ENCODE peak calls at places on chromosomes 11 and 22, in nine cellular contexts. F is NCI-H2081; A is RWPE1; N is amniotic epithelial cell; I is G401; D is LoVo; M is activated naive CD4-positive, alpha-beta T cell treated with anti-CD3 and anti-CD28 coated beads, Interleukin-2, amount 10 ng/mL, durations not matched to agents 7 days and 5 days; Y is stimulated activated CD8-positive, alpha-beta memory T cell treated with anti-CD3 and anti-CD28 coated beads, Interleukin-15, amount 100 ng/mL, for 4 hours; E is RPMI8226. B is an unnamed sample.

GRCh38 chr11:77375114-77375513 is 73.6 kb upstream of the GDPD4 start:
- DNase-seq in F (no peak), A (no peak), N (no peak), I (no peak), D (no peak), M (no peak), Y (no peak), E (no peak), B (peak; percentile 24)

GRCh38 chr11:94521684-94522083 is 9.4 kb downstream of the C11orf97 start:
- DNase-seq in F (no peak), A (no peak), N (peak; percentile 20), I (peak; percentile 15), D (no peak), M (no peak), Y (no peak), E (no peak), B (peak; percentile 24)

GRCh38 chr22:18044548-18045271 is 20.3 kb upstream of the MICAL3 start:
- DNase-seq in F (peak; percentile 85), A (no peak), N (no peak), I (no peak), D (no peak), M (no peak), Y (no peak), E (no peak), B (no peak)

GRCh38 chr22:35341090-35341874 is 39.6 kb upstream of the HMOX1 start:
- DNase-seq in F (no peak), A (no peak), N (no peak), I (no peak), D (no peak), M (no peak), Y (no peak), E (no peak), B (no peak)

GRCh38 chr22:37571992-37572373 is 7.9 kb downstream of the LGALS2 start:
- DNase-seq in F (no peak), A (no peak), N (no peak), I (no peak), D (no peak), M (no peak), Y (no peak), E (no peak), B (no peak)

GRCh38 chr11:118380571-118380970 is 20.8 kb upstream of the ATP5MG start:
- DNase-seq in F (no peak), A (peak; percentile 72), N (peak; percentile 14), I (no peak), D (no peak), M (no peak), Y (no peak), E (no peak), B (peak; percentile 94)

GRCh38 chr11:64239662-64240466 is 1.0 kb upstream of the FKBP2 start:
- DNase-seq in F (no peak), A (no peak), N (no peak), I (no peak), D (no peak), M (no peak), Y (no peak), E (no peak), B (no peak)

GRCh38 chr11:109864161-109864661 is 229.0 kb upstream of the ZC3H12C start:
- DNase-seq in F (no peak), A (no peak), N (peak; percentile 10), I (no peak), D (no peak), M (no peak), Y (no peak), E (no peak), B (no peak)

GRCh38 chr11:833114-833791 is 501 bp downstream of the CD151 start:
- DNase-seq in F (no peak), A (no peak), N (peak; percentile 41), I (no peak), D (peak; percentile 51), M (peak; percentile 57), Y (no peak), E (peak; percentile 60), B (peak; percentile 61)

GRCh38 chr22:50105529-50106100 is 15.8 kb downstream of the MOV10L1 start:
- DNase-seq in F (no peak), A (peak; percentile 36), N (peak; percentile 55), I (no peak), D (no peak), M (peak; percentile 56), Y (no peak), E (peak; percentile 88), B (peak; percentile 90)

GRCh38 chr11:16511109-16511806 is 154.9 kb upstream of the SOX6 start:
- DNase-seq in F (no peak), A (peak; percentile 46), N (peak; percentile 92), I (no peak), D (no peak), M (no peak), Y (no peak), E (no peak), B (peak; percentile 93)

GRCh38 chr11:71481101-71481960 is 28.3 kb downstream of the NADSYN1 start:
- DNase-seq in F (no peak), A (no peak), N (no peak), I (no peak), D (no peak), M (no peak), Y (no peak), E (no peak), B (peak; percentile 67)

GRCh38 chr11:112652786-112653390 is 308.3 kb upstream of the NCAM1 start:
- DNase-seq in F (no peak), A (peak; percentile 27), N (peak; percentile 41), I (no peak), D (no peak), M (no peak), Y (no peak), E (no peak), B (peak; percentile 71)

GRCh38 chr11:96038046-96038445 is 114.1 kb upstream of the MTMR2 start:
- DNase-seq in F (no peak), A (no peak), N (peak; percentile 57), I (no peak), D (no peak), M (no peak), Y (no peak), E (no peak), B (peak; percentile 40)

GRCh38 chr11:22702022-22702421 is 35.6 kb downstream of the GAS2 start:
- DNase-seq in F (no peak), A (no peak), N (no peak), I (no peak), D (no peak), M (no peak), Y (no peak), E (no peak), B (no peak)

GRCh38 chr11:116665523-116665922 is 107.3 kb downstream of the BUD13 start:
- DNase-seq in F (no peak), A (no peak), N (no peak), I (no peak), D (no peak), M (no peak), Y (no peak), E (no peak), B (no peak)

GRCh38 chr11:57499413-57499982 is 16.0 kb downstream of the SLC43A1 start:
- DNase-seq in F (no peak), A (peak; percentile 99), N (peak; percentile 85), I (peak; percentile 96), D (peak; percentile 75), M (peak; percentile 56), Y (no peak), E (no peak), B (peak; percentile 85)

GRCh38 chr11:47979378-47980092 is 824 bp upstream of the PTPRJ start:
- DNase-seq in F (no peak), A (no peak), N (no peak), I (peak; percentile 49), D (no peak), M (no peak), Y (no peak), E (no peak), B (no peak)

GRCh38 chr22:33038836-33039235 is 19.3 kb downstream of the SYN3 start:
- DNase-seq in F (no peak), A (no peak), N (no peak), I (no peak), D (no peak), M (no peak), Y (no peak), E (no peak), B (no peak)

GRCh38 chr11:15621565-15621964 is 506.8 kb downstream of the INSC start:
- DNase-seq in F (no peak), A (no peak), N (peak; percentile 20), I (no peak), D (no peak), M (no peak), Y (no peak), E (no peak), B (no peak)

GRCh38 chr22:31328545-31328960 is 17.6 kb downstream of the PATZ1 start:
- DNase-seq in F (no peak), A (no peak), N (no peak), I (no peak), D (no peak), M (no peak), Y (no peak), E (no peak), B (no peak)

GRCh38 chr11:109422755-109423113 is 744 bp downstream of the C11orf87 start:
- DNase-seq in F (no peak), A (no peak), N (peak; percentile 27), I (peak; percentile 41), D (no peak), M (no peak), Y (no peak), E (no peak), B (peak; percentile 37)

GRCh38 chr22:17491090-17491489 is 72.2 kb upstream of the SLC25A18 start:
- DNase-seq in F (no peak), A (no peak), N (no peak), I (no peak), D (no peak), M (no peak), Y (no peak), E (no peak), B (no peak)

GRCh38 chr11:44567876-44568256 is 2.4 kb downstream of the CD82 start:
- DNase-seq in F (no peak), A (no peak), N (no peak), I (no peak), D (no peak), M (no peak), Y (no peak), E (no peak), B (no peak)

B was measured in epithelial cell of esophagus.